ENCODE peak calls at places on chromosomes 3 and 15, in four cellular contexts. I, K, E and D are unnamed samples.

GRCh38 chr15:62495670-62496328 is 330.7 kb upstream of the C2CD4B start:
- DNase-seq in I (peak), K (no peak), E (peak), D (no peak)

GRCh38 chr3:40382617-40382979 is 4.4 kb upstream of the ENTPD3 start:
- DNase-seq in I (no peak), K (no peak), E (no peak), D (no peak)

GRCh38 chr15:45468294-45468693 is 54.3 kb downstream of the SLC30A4 start:
- DNase-seq in I (no peak), K (no peak), E (no peak), D (no peak)

GRCh38 chr3:123656691-123657090 is 71.8 kb upstream of the HACD2 start:
- DNase-seq in I (no peak), K (no peak), E (no peak), D (no peak)

GRCh38 chr15:70488002-70488605 is 275.3 kb downstream of the UACA start:
- DNase-seq in I (no peak), K (peak), E (no peak), D (peak)

GRCh38 chr3:158105124-158105709 is 1.0 kb downstream of the SHOX2 start:
- DNase-seq in I (no peak), K (peak), E (no peak), D (peak)

GRCh38 chr3:2099028-2099671 is 484 bp downstream of the CNTN4 start:
- DNase-seq in I (no peak), K (peak), E (no peak), D (no peak)

GRCh38 chr3:16825617-16826204 is 59.0 kb upstream of the PLCL2 start:
- DNase-seq in I (no peak), K (no peak), E (no peak), D (no peak)

GRCh38 chr15:41806291-41807181 is 21.4 kb upstream of the JMJD7 start:
- DNase-seq in I (peak), K (no peak), E (no peak), D (peak)

GRCh38 chr3:9316881-9317341 is 45.9 kb upstream of the THUMPD3 start:
- DNase-seq in I (no peak), K (no peak), E (no peak), D (no peak)

GRCh38 chr3:33681667-33682066 is 36.4 kb downstream of the CLASP2 start:
- DNase-seq in I (no peak), K (no peak), E (no peak), D (peak)

GRCh38 chr3:180036678-180037455 is at the start of gene PEX5L:
- DNase-seq in I (no peak), K (peak), E (no peak), D (peak)

GRCh38 chr3:158430448-158430847 is 140.5 kb upstream of the MLF1 start:
- DNase-seq in I (no peak), K (no peak), E (no peak), D (no peak)

GRCh38 chr3:83928391-83928790 is 1030.4 kb upstream of the CADM2 start:
- DNase-seq in I (no peak), K (no peak), E (no peak), D (peak)
- TF ChIP-seq CTCF in I (peak), K (peak), E (peak), D (peak)

DNA sequence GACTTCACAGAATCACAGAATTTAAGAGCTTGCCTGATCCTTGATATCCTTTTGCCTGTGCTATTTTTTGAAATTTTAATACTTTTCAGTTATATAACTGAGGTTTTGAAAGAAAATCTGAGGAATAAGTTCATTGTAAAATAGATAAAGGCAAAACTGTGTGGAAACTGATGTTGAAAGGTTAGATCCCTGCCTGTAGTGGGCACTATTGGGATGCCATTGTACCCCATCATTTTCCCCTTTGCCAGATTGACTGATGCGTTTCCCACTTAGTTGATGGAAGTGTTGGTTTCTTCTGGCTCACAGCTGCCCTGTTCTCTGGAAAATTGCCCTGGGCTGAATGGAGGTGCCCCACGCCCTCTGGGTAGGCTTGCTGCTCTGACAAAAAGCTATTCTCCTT is 387.9 kb downstream of the RBMS3 start:
- DNase-seq in I (no peak), K (no peak), E (no peak), D (peak)
- TF ChIP-seq CTCF in I (peak), K (no peak), E (no peak), D (no peak)

DNA sequence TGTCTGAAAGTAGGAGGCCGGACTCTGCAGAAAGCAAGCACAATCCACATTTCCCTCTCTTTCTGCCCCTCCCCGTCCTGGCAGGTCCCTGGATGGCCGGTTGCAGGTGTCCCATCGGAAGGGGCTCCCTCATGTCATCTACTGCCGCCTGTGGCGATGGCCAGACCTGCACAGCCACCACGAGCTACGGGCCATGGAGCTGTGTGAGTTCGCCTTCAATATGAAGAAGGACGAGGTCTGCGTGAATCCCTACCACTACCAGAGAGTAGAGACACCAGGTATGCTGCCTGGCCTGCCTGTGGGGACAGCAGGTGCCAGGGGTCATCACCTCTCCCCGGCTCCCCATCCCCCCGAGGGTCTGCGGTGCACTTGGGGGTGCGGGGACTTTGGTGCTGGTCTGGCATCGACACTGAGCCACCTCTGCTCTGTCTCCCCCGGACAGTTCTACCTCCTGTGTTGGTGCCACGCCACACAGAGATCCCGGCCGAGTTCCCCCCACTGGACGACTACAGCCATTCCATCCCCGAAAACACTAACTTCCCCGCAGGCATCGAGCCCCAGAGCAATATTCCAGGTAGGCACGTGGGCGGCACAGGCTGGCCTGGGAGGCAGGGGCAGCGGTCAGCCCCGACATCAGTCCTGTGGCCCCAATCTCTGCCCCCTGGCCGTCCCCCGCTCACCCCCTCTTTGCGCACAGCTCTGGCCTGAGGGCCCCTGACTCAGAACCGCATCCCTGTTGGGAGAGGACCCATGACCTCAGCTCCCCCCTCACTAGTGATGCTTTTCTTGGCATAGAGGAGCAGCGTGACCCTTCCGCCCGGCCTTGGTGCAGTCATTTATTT is 89.4 kb downstream of the AAGAB start:
- DNase-seq in I (no peak), K (no peak), E (no peak), D (no peak)
- TF ChIP-seq CTCF in I (no peak), K (peak), E (no peak), D (no peak)

GRCh38 chr15:31136016-31136415 is 34.5 kb upstream of the TRPM1 start:
- DNase-seq in I (no peak), K (no peak), E (no peak), D (no peak)
- TF ChIP-seq CTCF in I (no peak), K (no peak), E (no peak), D (no peak)

GRCh38 chr3:127674099-127674792 is 1.5 kb downstream of the ABTB1 start:
- DNase-seq in I (no peak), K (no peak), E (no peak), D (no peak)

GRCh38 chr3:127670761-127671522 is 1.8 kb upstream of the ABTB1 start:
- DNase-seq in I (no peak), K (no peak), E (no peak), D (no peak)

GRCh38 chr3:127673191-127674098 is 693 bp downstream of the ABTB1 start:
- DNase-seq in I (no peak), K (no peak), E (no peak), D (no peak)

GRCh38 chr3:127671523-127672428 is 976 bp upstream of the ABTB1 start:
- DNase-seq in I (no peak), K (no peak), E (no peak), D (no peak)

DNA sequence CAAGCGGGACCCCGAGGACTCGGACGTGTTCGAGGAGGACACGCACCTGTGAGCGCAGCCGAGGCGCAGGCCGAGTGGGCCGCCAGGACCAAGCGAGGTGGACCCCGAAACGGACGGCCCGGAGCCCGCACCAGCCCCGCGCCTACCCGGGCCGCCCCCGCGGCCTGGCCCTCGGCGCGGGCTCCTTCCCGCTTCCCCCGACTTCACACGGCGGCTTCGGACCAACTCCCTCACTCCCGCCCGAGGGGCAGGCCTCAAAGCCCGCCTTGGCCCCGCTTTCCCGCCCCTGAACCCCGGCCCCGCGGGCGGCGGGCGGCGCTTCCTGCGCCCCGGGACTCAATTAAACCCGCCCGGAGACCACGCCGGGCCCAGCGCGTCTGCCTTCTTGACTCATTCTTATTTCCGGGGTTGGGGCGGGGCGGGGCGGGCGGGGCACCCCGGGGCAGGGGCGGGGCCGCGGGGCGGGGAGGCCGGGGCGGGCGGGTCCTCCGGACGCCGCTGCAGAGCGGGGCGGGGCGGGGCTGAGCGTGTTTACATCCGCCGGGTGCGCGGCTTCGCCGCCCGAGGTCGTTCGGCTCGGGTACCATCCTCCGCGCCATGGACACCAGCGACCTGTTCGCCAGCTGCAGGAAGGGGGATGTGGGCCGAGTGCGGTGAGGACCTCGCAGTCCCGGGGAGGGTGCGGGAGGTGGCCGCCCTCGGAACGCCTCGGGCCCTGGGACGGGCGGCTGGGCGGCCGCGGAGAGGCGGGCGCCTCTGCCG is at the start of gene ABTB1:
- DNase-seq in I (no peak), K (peak), E (no peak), D (peak)
- TF ChIP-seq CTCF in I (no peak), K (no peak), E (no peak), D (no peak)

GRCh38 chr3:100260685-100261480 is at the start of gene TBC1D23:
- DNase-seq in I (peak), K (peak), E (peak), D (peak)
- TF ChIP-seq CTCF in I (no peak), K (no peak), E (peak), D (no peak)

GRCh38 chr3:157077565-157077991 is 82.4 kb downstream of the CCNL1 start:
- DNase-seq in I (no peak), K (no peak), E (no peak), D (no peak)
- TF ChIP-seq CTCF in I (no peak), K (no peak), E (peak), D (no peak)